ENCODE peak calls at places on chromosome 1, in eight cellular contexts. One of them, this sample, is unnamed.

GRCh38 chr1:109764561-109765482 is 1.1 kb upstream of the EPS8L3 start:
- DNase-seq in SK-N-MC: no peak
- DNase-seq in stimulated activated CD4-positive, alpha-beta T cell treated with anti-CD3 and anti-CD28 coated beads, Interleukin-4, amount 100 ng/mL, for 4 hours: no peak
- DNase-seq in fibroblast of pulmonary artery: no peak
- DNase-seq in stimulated activated naive CD4-positive, alpha-beta T cell: no peak
- DNase-seq in GM12891: no peak
- DNase-seq in posterior cingulate gyrus: peak
- DNase-seq in nephron progenitor cell: no peak
- DNase-seq in this sample: no peak

GRCh38 chr1:213984387-213985180 is 3.2 kb upstream of the PROX1 start:
- DNase-seq in SK-N-MC: no peak
- DNase-seq in stimulated activated CD4-positive, alpha-beta T cell treated with anti-CD3 and anti-CD28 coated beads, Interleukin-4, amount 100 ng/mL, for 4 hours: no peak
- DNase-seq in fibroblast of pulmonary artery: no peak
- DNase-seq in stimulated activated naive CD4-positive, alpha-beta T cell: no peak
- DNase-seq in GM12891: no peak
- DNase-seq in posterior cingulate gyrus: no peak
- DNase-seq in nephron progenitor cell: no peak
- DNase-seq in this sample: no peak

GRCh38 chr1:150763631-150764223 is 1.9 kb downstream of the CTSS start:
- DNase-seq in SK-N-MC: no peak
- DNase-seq in stimulated activated CD4-positive, alpha-beta T cell treated with anti-CD3 and anti-CD28 coated beads, Interleukin-4, amount 100 ng/mL, for 4 hours: no peak
- DNase-seq in fibroblast of pulmonary artery: no peak
- DNase-seq in stimulated activated naive CD4-positive, alpha-beta T cell: no peak
- DNase-seq in GM12891: no peak
- DNase-seq in posterior cingulate gyrus: no peak
- DNase-seq in nephron progenitor cell: no peak
- DNase-seq in this sample: no peak

GRCh38 chr1:63730211-63730610 is 43.6 kb upstream of the ROR1 start:
- DNase-seq in SK-N-MC: no peak
- DNase-seq in stimulated activated CD4-positive, alpha-beta T cell treated with anti-CD3 and anti-CD28 coated beads, Interleukin-4, amount 100 ng/mL, for 4 hours: no peak
- DNase-seq in fibroblast of pulmonary artery: no peak
- DNase-seq in stimulated activated naive CD4-positive, alpha-beta T cell: no peak
- DNase-seq in GM12891: no peak
- DNase-seq in posterior cingulate gyrus: no peak
- DNase-seq in nephron progenitor cell: no peak
- DNase-seq in this sample: peak

GRCh38 chr1:247496581-247497285 is 38.8 kb upstream of the OR2B11 start:
- DNase-seq in SK-N-MC: no peak
- DNase-seq in stimulated activated CD4-positive, alpha-beta T cell treated with anti-CD3 and anti-CD28 coated beads, Interleukin-4, amount 100 ng/mL, for 4 hours: no peak
- DNase-seq in fibroblast of pulmonary artery: no peak
- DNase-seq in stimulated activated naive CD4-positive, alpha-beta T cell: no peak
- DNase-seq in GM12891: no peak
- DNase-seq in posterior cingulate gyrus: no peak
- DNase-seq in nephron progenitor cell: no peak
- DNase-seq in this sample: no peak

GRCh38 chr1:246199086-246199485 is 308.0 kb downstream of the SMYD3 start:
- DNase-seq in SK-N-MC: peak
- DNase-seq in stimulated activated CD4-positive, alpha-beta T cell treated with anti-CD3 and anti-CD28 coated beads, Interleukin-4, amount 100 ng/mL, for 4 hours: no peak
- DNase-seq in fibroblast of pulmonary artery: no peak
- DNase-seq in stimulated activated naive CD4-positive, alpha-beta T cell: no peak
- DNase-seq in GM12891: no peak
- DNase-seq in posterior cingulate gyrus: no peak
- DNase-seq in nephron progenitor cell: no peak
- DNase-seq in this sample: no peak

GRCh38 chr1:38804062-38804886 is 55.3 kb downstream of the RRAGC start:
- DNase-seq in SK-N-MC: no peak
- DNase-seq in stimulated activated CD4-positive, alpha-beta T cell treated with anti-CD3 and anti-CD28 coated beads, Interleukin-4, amount 100 ng/mL, for 4 hours: no peak
- DNase-seq in fibroblast of pulmonary artery: no peak
- DNase-seq in stimulated activated naive CD4-positive, alpha-beta T cell: no peak
- DNase-seq in GM12891: peak
- DNase-seq in posterior cingulate gyrus: no peak
- DNase-seq in nephron progenitor cell: peak
- DNase-seq in this sample: peak

GRCh38 chr1:7366286-7366954 is 404.7 kb upstream of the VAMP3 start:
- DNase-seq in SK-N-MC: no peak
- DNase-seq in stimulated activated CD4-positive, alpha-beta T cell treated with anti-CD3 and anti-CD28 coated beads, Interleukin-4, amount 100 ng/mL, for 4 hours: no peak
- DNase-seq in fibroblast of pulmonary artery: no peak
- DNase-seq in stimulated activated naive CD4-positive, alpha-beta T cell: no peak
- DNase-seq in GM12891: no peak
- DNase-seq in posterior cingulate gyrus: no peak
- DNase-seq in nephron progenitor cell: no peak
- DNase-seq in this sample: no peak

GRCh38 chr1:180168786-180169640 is 14.3 kb downstream of the QSOX1 start:
- DNase-seq in SK-N-MC: no peak
- DNase-seq in stimulated activated CD4-positive, alpha-beta T cell treated with anti-CD3 and anti-CD28 coated beads, Interleukin-4, amount 100 ng/mL, for 4 hours: no peak
- DNase-seq in fibroblast of pulmonary artery: peak
- DNase-seq in stimulated activated naive CD4-positive, alpha-beta T cell: no peak
- DNase-seq in GM12891: peak
- DNase-seq in posterior cingulate gyrus: no peak
- DNase-seq in nephron progenitor cell: peak
- DNase-seq in this sample: peak

GRCh38 chr1:69373520-69373919 is 194.2 kb upstream of the LRRC7 start:
- DNase-seq in SK-N-MC: no peak
- DNase-seq in stimulated activated CD4-positive, alpha-beta T cell treated with anti-CD3 and anti-CD28 coated beads, Interleukin-4, amount 100 ng/mL, for 4 hours: no peak
- DNase-seq in fibroblast of pulmonary artery: no peak
- DNase-seq in stimulated activated naive CD4-positive, alpha-beta T cell: no peak
- DNase-seq in GM12891: no peak
- DNase-seq in posterior cingulate gyrus: no peak
- DNase-seq in nephron progenitor cell: no peak
- DNase-seq in this sample: no peak